ENCODE peak calls at places on chromosomes 3 and 15, in ten cellular contexts. E is GM23338; V is tibial artery; K is HL-60; C is CD4-positive, alpha-beta T cell; I is uterus; J is ovary; U is K562; A is colonic mucosa; W is left ventricle myocardium inferior. M is an unnamed sample.
A peak's percentile ranks its signal among the peaks of the same experiment; 100 is the strongest.

GRCh38 chr3:161560006-161560637 is 63.5 kb downstream of the OTOL1 start:
- DNase-seq in E (peak; percentile 89), V (no peak), K (no peak), C (no peak), I (peak; percentile 29), J (no peak), U (no peak), A (peak; percentile 21), W (peak; percentile 18), M (peak; percentile 17)

GRCh38 chr3:146658841-146659240 is 53.7 kb upstream of the PLSCR5 start:
- DNase-seq in E (no peak), V (no peak), K (no peak), C (no peak), I (no peak), J (no peak), U (no peak), A (no peak), W (no peak), M (no peak)

GRCh38 chr15:42035362-42035761 is 14.5 kb upstream of the PLA2G4E start:
- DNase-seq in E (peak; percentile 53), V (no peak), K (no peak), C (no peak), I (no peak), J (no peak), U (no peak), A (peak; percentile 64), W (no peak), M (peak; percentile 87)

GRCh38 chr3:51539291-51539891 is 872 bp downstream of the RAD54L2 start:
- DNase-seq in E (peak; percentile 59), V (no peak), K (peak; percentile 26), C (peak; percentile 4), I (no peak), J (no peak), U (peak; percentile 51), A (peak; percentile 41), W (no peak), M (peak; percentile 41)

GRCh38 chr3:181700168-181701087 is 11.3 kb upstream of the SOX2 start:
- DNase-seq in E (peak; percentile 92), V (no peak), K (peak; percentile 23), C (peak; percentile 27), I (peak; percentile 43), J (peak; percentile 60), U (peak; percentile 72), A (peak; percentile 71), W (peak; percentile 40), M (peak; percentile 72)

GRCh38 chr3:194736277-194736895 is 50.7 kb downstream of the FAM43A start:
- DNase-seq in E (no peak), V (no peak), K (peak; percentile 69), C (no peak), I (no peak), J (no peak), U (no peak), A (no peak), W (no peak), M (no peak)

GRCh38 chr3:113910966-113911365 is 36.8 kb upstream of the ZDHHC23 start:
- DNase-seq in E (no peak), V (no peak), K (no peak), C (no peak), I (no peak), J (no peak), U (no peak), A (no peak), W (no peak), M (no peak)

GRCh38 chr3:27570421-27571106 is 86.4 kb upstream of the SLC4A7 start:
- DNase-seq in E (no peak), V (peak; percentile 62), K (no peak), C (no peak), I (no peak), J (no peak), U (no peak), A (no peak), W (peak; percentile 23), M (no peak)

GRCh38 chr15:77627581-77627980 is 5.1 kb downstream of the LINGO1 start:
- DNase-seq in E (peak; percentile 81), V (no peak), K (no peak), C (no peak), I (no peak), J (no peak), U (no peak), A (no peak), W (no peak), M (no peak)

GRCh38 chr3:14949126-14949525 is 1.7 kb downstream of the NR2C2 start:
- DNase-seq in E (peak; percentile 46), V (no peak), K (no peak), C (no peak), I (no peak), J (no peak), U (no peak), A (no peak), W (no peak), M (no peak)

GRCh38 chr3:120766576-120766975 is 24.0 kb downstream of the GTF2E1 start:
- DNase-seq in E (no peak), V (no peak), K (no peak), C (no peak), I (no peak), J (no peak), U (no peak), A (no peak), W (no peak), M (no peak)

GRCh38 chr3:46266598-46266997 is 24.3 kb downstream of the CCR3 start:
- DNase-seq in E (no peak), V (no peak), K (no peak), C (no peak), I (no peak), J (no peak), U (no peak), A (no peak), W (no peak), M (no peak)

GRCh38 chr15:96359371-96359771 is 28.9 kb downstream of the NR2F2 start:
- DNase-seq in E (peak; percentile 45), V (no peak), K (no peak), C (no peak), I (no peak), J (no peak), U (no peak), A (no peak), W (no peak), M (no peak)

GRCh38 chr15:84980196-84981053 is 1.2 kb upstream of the PDE8A start:
- DNase-seq in E (peak; percentile 93), V (peak; percentile 81), K (peak; percentile 68), C (peak; percentile 84), I (peak; percentile 84), J (peak; percentile 87), U (peak; percentile 85), A (peak; percentile 93), W (peak; percentile 87), M (peak; percentile 84)

GRCh38 chr3:36792342-36792741 is 28.0 kb upstream of the DCLK3 start:
- DNase-seq in E (peak; percentile 86), V (no peak), K (no peak), C (no peak), I (no peak), J (no peak), U (peak; percentile 57), A (no peak), W (no peak), M (peak; percentile 4)

GRCh38 chr15:60585743-60586708 is 107.1 kb upstream of the ICE2 start:
- DNase-seq in E (peak; percentile 91), V (peak; percentile 63), K (no peak), C (peak; percentile 56), I (peak; percentile 52), J (peak; percentile 51), U (peak; percentile 73), A (peak; percentile 72), W (no peak), M (peak; percentile 73)

DNA sequence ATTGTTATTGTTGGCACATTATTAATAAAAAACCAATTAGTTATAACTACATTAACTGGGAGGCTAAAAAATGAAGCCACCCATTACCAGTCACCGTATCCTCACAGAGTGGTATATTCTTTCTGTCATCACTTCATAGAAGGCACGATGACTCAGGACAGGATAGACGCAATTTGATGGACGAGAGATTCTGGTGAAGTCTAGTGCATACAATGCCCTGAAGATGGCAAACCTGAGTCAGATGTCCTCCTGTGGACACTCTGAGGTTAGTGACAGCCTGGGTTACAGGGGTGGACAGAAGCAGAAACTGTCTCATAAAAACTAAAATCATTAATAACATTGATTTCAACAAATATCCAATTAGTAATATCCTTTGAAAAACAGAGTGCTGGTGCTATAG is 150.3 kb downstream of the SLC9A9 start:
- DNase-seq in E (no peak), V (no peak), K (no peak), C (no peak), I (no peak), J (no peak), U (no peak), A (no peak), W (no peak), M (no peak)
- TF ChIP-seq CTCF in E (no peak), V (no peak), K (no peak), C (no peak), I (no peak), J (no peak), U (no peak), A (no peak), W (no peak), M (no peak)

GRCh38 chr15:62444104-62445027 is 279.3 kb upstream of the C2CD4B start:
- DNase-seq in E (no peak), V (peak; percentile 78), K (no peak), C (no peak), I (no peak), J (no peak), U (no peak), A (no peak), W (no peak), M (peak; percentile 90)
- H3K27ac ChIP-seq in E (no peak overlapping the region), V (peak overlapping the region; percentile 5), K (no peak overlapping the region), C (no peak overlapping the region), I (no peak overlapping the region), J (no peak overlapping the region), U (no peak overlapping the region), A (no peak overlapping the region), W (peak overlapping the region; percentile 10), M (peak overlapping the region; percentile 49)

GRCh38 chr15:74793135-74794028 is 11.5 kb downstream of the CSK start:
- DNase-seq in E (peak; percentile 36), V (no peak), K (no peak), C (peak; percentile 76), I (no peak), J (no peak), U (peak; percentile 45), A (no peak), W (no peak), M (no peak)
- TF ChIP-seq CTCF in E (no peak), V (no peak), K (peak; percentile 2), C (peak; percentile 68), I (no peak), J (no peak), U (no peak), A (no peak), W (peak; percentile 31), M (no peak)

DNA sequence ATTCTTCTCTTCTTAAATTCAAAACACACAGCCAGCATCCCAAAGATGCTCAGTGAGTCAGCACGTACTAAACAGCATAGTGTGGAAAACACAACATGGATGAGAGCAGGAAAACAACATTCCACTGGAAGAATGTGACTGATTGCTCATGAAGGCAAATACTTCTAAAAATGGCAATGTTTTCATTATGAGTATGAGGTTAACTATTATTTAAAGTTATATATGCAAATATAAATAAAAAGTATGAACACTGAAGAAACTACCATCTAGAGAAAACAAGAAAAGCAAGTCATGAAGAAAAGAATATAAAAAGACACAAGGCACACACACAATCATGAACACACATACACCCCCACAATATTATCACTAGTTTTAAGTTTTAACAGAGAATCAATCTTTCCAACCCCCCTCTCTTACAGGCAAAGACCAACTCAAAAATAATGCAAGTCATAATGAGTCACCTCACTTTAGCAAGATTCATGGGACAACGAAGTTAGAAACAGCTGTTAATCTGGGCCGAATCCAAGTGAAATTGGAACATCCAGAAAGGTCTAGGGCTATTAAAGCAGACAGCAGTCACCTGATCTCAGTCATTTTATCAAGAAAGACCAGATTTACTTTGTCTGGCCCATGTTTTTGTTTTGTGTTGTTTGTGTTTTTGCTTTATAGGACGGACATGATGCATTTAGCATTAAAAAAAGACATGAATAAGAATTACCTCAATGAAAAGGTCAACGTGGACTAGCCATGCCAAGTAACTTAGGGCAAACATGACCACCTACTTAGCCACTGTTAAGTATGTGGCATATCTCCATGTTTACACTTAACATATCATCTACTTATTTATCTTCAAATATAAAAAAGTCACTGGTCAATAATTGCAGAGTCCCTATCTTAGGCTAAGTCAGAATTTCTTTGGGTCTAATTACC is 18.1 kb downstream of the GBE1 start:
- DNase-seq in E (peak; percentile 8), V (peak; percentile 59), K (peak; percentile 34), C (no peak), I (peak; percentile 37), J (no peak), U (peak; percentile 25), A (peak; percentile 31), W (no peak), M (peak; percentile 51)
- H3K27ac ChIP-seq in E (no peak overlapping the region), V (peak overlapping the region; percentile 78), K (peak overlapping the region; percentile 72), C (no peak overlapping the region), I (peak overlapping the region; percentile 75), J (peak overlapping the region; percentile 66), U (peak overlapping the region; percentile 77), A (peak overlapping the region; percentile 40), W (peak overlapping the region; percentile 80), M (no peak overlapping the region)

M was measured in RWPE1.